ENCODE peak calls at places on chromosomes 11 and 22, in four cellular contexts. One of them, this sample, is unnamed.

GRCh38 chr11:45489281-45489906 is 176.0 kb downstream of the CHST1 start:
- DNase-seq in HEK293T: no peak
- DNase-seq in HepG2: no peak
- DNase-seq in K562: no peak
- DNase-seq in this sample: peak

GRCh38 chr11:27857588-27857987 is 157.3 kb upstream of the BDNF start:
- DNase-seq in HepG2: no peak
- DNase-seq in HEK293T: no peak
- DNase-seq in K562: no peak
- DNase-seq in this sample: no peak

GRCh38 chr22:47623056-47623739 is 860.7 kb downstream of the TBC1D22A start:
- DNase-seq in HepG2: no peak
- DNase-seq in K562: no peak
- DNase-seq in HEK293T: no peak
- DNase-seq in this sample: no peak

GRCh38 chr11:79160786-79161403 is 279.9 kb downstream of the TENM4 start:
- DNase-seq in K562: no peak
- DNase-seq in HepG2: no peak
- DNase-seq in HEK293T: no peak
- DNase-seq in this sample: no peak

GRCh38 chr11:100638648-100639047 is 48.4 kb upstream of the ARHGAP42 start:
- DNase-seq in HEK293T: no peak
- DNase-seq in K562: no peak
- DNase-seq in HepG2: no peak
- DNase-seq in this sample: no peak

GRCh38 chr11:313304-313786 is 495 bp upstream of the IFITM1 start:
- DNase-seq in K562: no peak
- DNase-seq in HEK293T: no peak
- DNase-seq in HepG2: no peak
- DNase-seq in this sample: no peak

GRCh38 chr11:8947230-8947943 is 4.6 kb upstream of the ASCL3 start:
- DNase-seq in HepG2: no peak
- DNase-seq in HEK293T: no peak
- DNase-seq in K562: no peak
- DNase-seq in this sample: no peak

GRCh38 chr11:117717485-117718314 is 79.3 kb downstream of the DSCAML1 start:
- DNase-seq in K562: no peak
- DNase-seq in HepG2: peak
- DNase-seq in HEK293T: no peak
- DNase-seq in this sample: peak

GRCh38 chr11:76824980-76825725 is 35.6 kb upstream of the ACER3 start:
- DNase-seq in K562: no peak
- DNase-seq in HepG2: no peak
- DNase-seq in HEK293T: no peak
- DNase-seq in this sample: no peak

GRCh38 chr11:127496165-127496564 is 495.6 kb upstream of the KIRREL3 start:
- DNase-seq in HepG2: no peak
- DNase-seq in HEK293T: no peak
- DNase-seq in K562: no peak
- DNase-seq in this sample: no peak

GRCh38 chr11:108368134-108368533 is 99.2 kb downstream of the C11orf65 start:
- DNase-seq in HEK293T: no peak
- DNase-seq in K562: no peak
- DNase-seq in HepG2: no peak
- DNase-seq in this sample: no peak

GRCh38 chr22:25237503-25237902 is 18.1 kb downstream of the CRYBB2 start:
- DNase-seq in HepG2: no peak
- DNase-seq in HEK293T: no peak
- DNase-seq in K562: no peak
- DNase-seq in this sample: peak

GRCh38 chr11:2728128-2728662 is 28.4 kb upstream of the KCNQ1OT1 start:
- DNase-seq in HEK293T: no peak
- DNase-seq in HepG2: peak
- DNase-seq in K562: no peak
- DNase-seq in this sample: no peak

GRCh38 chr11:109864834-109865557 is 228.2 kb upstream of the ZC3H12C start:
- DNase-seq in HEK293T: no peak
- DNase-seq in HepG2: no peak
- DNase-seq in K562: no peak
- DNase-seq in this sample: no peak

GRCh38 chr11:86896486-86896885 is 58.7 kb downstream of the FZD4 start:
- DNase-seq in K562: no peak
- DNase-seq in HEK293T: no peak
- DNase-seq in HepG2: no peak
- DNase-seq in this sample: no peak

GRCh38 chr11:117315285-117316196 is 515 bp downstream of the BACE1 start:
- DNase-seq in K562: no peak
- DNase-seq in HepG2: no peak
- DNase-seq in HEK293T: peak
- DNase-seq in this sample: no peak

GRCh38 chr11:114072978-114073377 is 13.5 kb downstream of the ZBTB16 start:
- DNase-seq in K562: no peak
- DNase-seq in HEK293T: no peak
- DNase-seq in HepG2: no peak
- DNase-seq in this sample: no peak

GRCh38 chr11:5151713-5152153 is 2.8 kb downstream of the OR52A1 start:
- DNase-seq in K562: peak
- DNase-seq in HEK293T: no peak
- DNase-seq in HepG2: no peak
- DNase-seq in this sample: no peak

GRCh38 chr22:35467788-35468187 is 67.8 kb downstream of the MCM5 start:
- DNase-seq in K562: no peak
- DNase-seq in HEK293T: no peak
- DNase-seq in HepG2: no peak
- DNase-seq in this sample: no peak

GRCh38 chr11:9615031-9615451 is 41.6 kb downstream of the WEE1 start:
- DNase-seq in K562: no peak
- DNase-seq in HEK293T: no peak
- DNase-seq in HepG2: no peak
- DNase-seq in this sample: no peak

GRCh38 chr22:35472488-35472887 is 68.1 kb upstream of the RASD2 start:
- DNase-seq in HEK293T: no peak
- DNase-seq in K562: no peak
- DNase-seq in HepG2: no peak
- DNase-seq in this sample: no peak

GRCh38 chr11:10117709-10118341 is 176.2 kb downstream of the SBF2 start:
- DNase-seq in HEK293T: no peak
- DNase-seq in HepG2: peak
- DNase-seq in K562: no peak
- DNase-seq in this sample: no peak

GRCh38 chr11:103544874-103545273 is 435.6 kb downstream of the DYNC2H1 start:
- DNase-seq in HEK293T: no peak
- DNase-seq in HepG2: no peak
- DNase-seq in K562: no peak
- DNase-seq in this sample: no peak

GRCh38 chr11:8080674-8081590 is at the start of gene TUB:
- DNase-seq in HepG2: no peak
- DNase-seq in HEK293T: peak
- DNase-seq in K562: no peak
- DNase-seq in this sample: peak

GRCh38 chr11:97389270-97389669 is 999.5 kb downstream of the JRKL start:
- DNase-seq in K562: no peak
- DNase-seq in HEK293T: no peak
- DNase-seq in HepG2: no peak
- DNase-seq in this sample: no peak

GRCh38 chr22:36387914-36388864 is at the start of gene MYH9:
- DNase-seq in K562: peak
- DNase-seq in HEK293T: peak
- DNase-seq in HepG2: peak
- DNase-seq in this sample: peak

GRCh38 chr11:12225046-12225739 is 114.8 kb downstream of the MICAL2 start:
- DNase-seq in HEK293T: no peak
- DNase-seq in HepG2: no peak
- DNase-seq in K562: no peak
- DNase-seq in this sample: no peak

GRCh38 chr22:50545522-50546325 is at the start of gene KLHDC7B:
- DNase-seq in K562: no peak
- DNase-seq in HEK293T: no peak
- DNase-seq in HepG2: no peak
- DNase-seq in this sample: no peak

GRCh38 chr11:9274499-9275228 is 9.5 kb upstream of the DENND5A start:
- DNase-seq in HepG2: no peak
- DNase-seq in K562: no peak
- DNase-seq in HEK293T: no peak
- DNase-seq in this sample: no peak

GRCh38 chr11:74559110-74559933 is 33.1 kb upstream of the POLD3 start:
- DNase-seq in HepG2: peak
- DNase-seq in HEK293T: no peak
- DNase-seq in K562: no peak
- DNase-seq in this sample: no peak

GRCh38 chr11:32309541-32310217 is 125.7 kb downstream of the WT1 start:
- DNase-seq in HepG2: no peak
- DNase-seq in HEK293T: peak
- DNase-seq in K562: no peak
- DNase-seq in this sample: no peak

GRCh38 chr11:33708970-33709369 is 8.3 kb upstream of the C11orf91 start:
- DNase-seq in K562: no peak
- DNase-seq in HepG2: no peak
- DNase-seq in HEK293T: no peak
- DNase-seq in this sample: no peak

GRCh38 chr11:33703771-33704170 is 3.1 kb upstream of the C11orf91 start:
- DNase-seq in HepG2: no peak
- DNase-seq in HEK293T: no peak
- DNase-seq in K562: no peak
- DNase-seq in this sample: no peak

GRCh38 chr11:33706961-33707360 is 6.3 kb upstream of the C11orf91 start:
- DNase-seq in HEK293T: no peak
- DNase-seq in K562: no peak
- DNase-seq in HepG2: no peak
- DNase-seq in this sample: no peak

GRCh38 chr11:33704240-33705002 is 3.8 kb upstream of the C11orf91 start:
- DNase-seq in HEK293T: no peak
- DNase-seq in HepG2: no peak
- DNase-seq in K562: peak
- DNase-seq in this sample: no peak

DNA sequence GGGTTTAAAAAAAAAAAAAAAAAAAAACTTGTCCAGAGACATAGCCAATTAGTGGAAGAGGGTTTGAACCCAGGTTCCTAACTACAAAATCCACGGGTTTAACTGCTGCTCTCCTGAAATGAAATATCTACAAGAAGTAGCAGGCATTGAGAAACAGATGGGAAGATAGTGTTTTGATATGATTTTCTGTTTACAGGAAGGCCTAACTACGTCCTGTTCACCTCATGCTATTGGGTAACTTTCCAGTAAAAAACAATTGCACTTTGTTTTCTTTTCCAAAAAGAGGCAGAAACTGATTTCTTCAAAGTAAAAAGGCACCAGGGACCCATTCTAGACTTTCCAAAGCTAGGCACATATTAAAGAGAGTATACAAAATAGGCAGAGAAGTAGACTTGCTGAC is 5.9 kb upstream of the C11orf91 start:
- DNase-seq in K562: no peak
- DNase-seq in HepG2: no peak
- DNase-seq in HEK293T: no peak
- DNase-seq in this sample: no peak
- TF ChIP-seq ELF4 in K562: no peak
- TF ChIP-seq ELF4 in HepG2: no peak
- TF ChIP-seq ELF4 in HEK293T: no peak
- TF ChIP-seq ELF4 in this sample: no peak

GRCh38 chr11:35144811-35145210 is 5.8 kb downstream of the CD44 start:
- DNase-seq in HEK293T: no peak
- DNase-seq in K562: no peak
- DNase-seq in HepG2: no peak
- DNase-seq in this sample: no peak
- TF ChIP-seq ELF4 in HEK293T: no peak
- TF ChIP-seq ELF4 in K562: no peak
- TF ChIP-seq ELF4 in HepG2: no peak
- TF ChIP-seq ELF4 in this sample: no peak

GRCh38 chr22:45201678-45202332 is 38.1 kb downstream of the NUP50 start:
- DNase-seq in HEK293T: no peak
- DNase-seq in K562: no peak
- DNase-seq in HepG2: no peak
- DNase-seq in this sample: no peak
- TF ChIP-seq ELF4 in HEK293T: no peak
- TF ChIP-seq ELF4 in K562: no peak
- TF ChIP-seq ELF4 in HepG2: no peak
- TF ChIP-seq ELF4 in this sample: no peak

GRCh38 chr11:71114124-71114851 is 138.1 kb downstream of the SHANK2 start:
- DNase-seq in HEK293T: no peak
- DNase-seq in HepG2: no peak
- DNase-seq in K562: no peak
- DNase-seq in this sample: no peak
- TF ChIP-seq ELF4 in HEK293T: no peak
- TF ChIP-seq ELF4 in HepG2: no peak
- TF ChIP-seq ELF4 in K562: no peak
- TF ChIP-seq ELF4 in this sample: no peak

DNA sequence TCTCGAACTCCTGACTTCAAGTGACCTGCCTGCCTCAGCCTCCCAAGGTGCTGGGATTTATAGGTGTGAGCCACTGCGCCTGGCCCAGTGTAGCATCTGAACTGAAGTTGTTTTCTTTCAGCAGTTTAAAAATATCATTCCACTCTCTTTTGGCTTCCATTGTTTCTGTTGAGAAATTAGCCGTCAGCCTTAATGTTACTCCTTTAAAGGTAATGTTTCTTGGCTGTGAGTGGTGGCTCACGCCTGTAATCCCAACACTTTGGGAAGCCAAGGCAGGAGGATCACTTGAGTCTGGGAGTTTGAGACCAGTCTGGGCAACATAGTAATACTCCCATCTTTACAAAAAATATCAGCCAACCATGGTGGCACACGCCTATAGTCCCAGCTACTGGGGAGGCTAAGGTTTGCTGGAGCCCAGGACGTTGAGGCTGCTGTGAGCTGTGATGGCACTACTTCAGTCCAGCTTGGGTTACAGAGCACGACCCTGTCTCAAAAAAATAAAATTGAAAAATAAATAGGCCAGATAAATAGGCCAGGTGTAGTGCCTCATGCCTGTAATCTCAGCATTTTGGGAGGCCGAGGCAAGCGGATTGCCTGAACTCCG is 25.9 kb downstream of the MCAM start:
- DNase-seq in HEK293T: no peak
- DNase-seq in K562: no peak
- DNase-seq in HepG2: no peak
- DNase-seq in this sample: no peak
- TF ChIP-seq ELF4 in HEK293T: no peak
- TF ChIP-seq ELF4 in K562: no peak
- TF ChIP-seq ELF4 in HepG2: no peak
- TF ChIP-seq ELF4 in this sample: no peak

GRCh38 chr22:42635531-42635930 is 4.9 kb downstream of the ATP5MGL start:
- DNase-seq in K562: no peak
- DNase-seq in HepG2: no peak
- DNase-seq in HEK293T: no peak
- DNase-seq in this sample: no peak
- TF ChIP-seq ELF4 in K562: no peak
- TF ChIP-seq ELF4 in HepG2: no peak
- TF ChIP-seq ELF4 in HEK293T: no peak
- TF ChIP-seq ELF4 in this sample: no peak

This sample was measured in WTC11.